ENCODE peak calls at places on chromosomes 3 and 15, in nine cellular contexts. One of them, this sample, is unnamed.

GRCh38 chr3:114121996-114122709 is 56.7 kb downstream of the DRD3 start:
- DNase-seq in SK-MEL-5: no peak
- DNase-seq in cerebellar nuclear complex: no peak
- DNase-seq in AG09319: peak
- DNase-seq in activated T-cell treated with anti-CD3 and anti-CD28 coated beads for 24 hours: no peak
- DNase-seq in endothelial cell of umbilical vein: peak
- DNase-seq in HCEC 1CT: peak
- DNase-seq in HS-5: no peak
- DNase-seq in T47D: no peak
- DNase-seq in this sample: no peak

GRCh38 chr15:39344662-39345141 is 236.2 kb upstream of the THBS1 start:
- DNase-seq in SK-MEL-5: no peak
- DNase-seq in cerebellar nuclear complex: no peak
- DNase-seq in HS-5: no peak
- DNase-seq in HCEC 1CT: peak
- DNase-seq in activated T-cell treated with anti-CD3 and anti-CD28 coated beads for 24 hours: no peak
- DNase-seq in T47D: no peak
- DNase-seq in endothelial cell of umbilical vein: no peak
- DNase-seq in AG09319: no peak
- DNase-seq in this sample: no peak

GRCh38 chr15:83510001-83510400 is 62.9 kb downstream of the SH3GL3 start:
- DNase-seq in AG09319: no peak
- DNase-seq in HS-5: no peak
- DNase-seq in cerebellar nuclear complex: no peak
- DNase-seq in HCEC 1CT: no peak
- DNase-seq in T47D: no peak
- DNase-seq in endothelial cell of umbilical vein: no peak
- DNase-seq in activated T-cell treated with anti-CD3 and anti-CD28 coated beads for 24 hours: no peak
- DNase-seq in SK-MEL-5: peak
- DNase-seq in this sample: no peak

GRCh38 chr15:55703873-55704285 is 39.1 kb downstream of the PRTG start:
- DNase-seq in cerebellar nuclear complex: no peak
- DNase-seq in T47D: no peak
- DNase-seq in HS-5: no peak
- DNase-seq in AG09319: no peak
- DNase-seq in HCEC 1CT: peak
- DNase-seq in SK-MEL-5: peak
- DNase-seq in activated T-cell treated with anti-CD3 and anti-CD28 coated beads for 24 hours: no peak
- DNase-seq in endothelial cell of umbilical vein: no peak
- DNase-seq in this sample: no peak

GRCh38 chr3:54427951-54428871 is 305.9 kb downstream of the CACNA2D3 start:
- DNase-seq in HS-5: peak
- DNase-seq in activated T-cell treated with anti-CD3 and anti-CD28 coated beads for 24 hours: peak
- DNase-seq in endothelial cell of umbilical vein: peak
- DNase-seq in HCEC 1CT: peak
- DNase-seq in SK-MEL-5: peak
- DNase-seq in cerebellar nuclear complex: peak
- DNase-seq in AG09319: peak
- DNase-seq in T47D: peak
- DNase-seq in this sample: peak

GRCh38 chr15:46872591-46872990 is 844.7 kb upstream of the SEMA6D start:
- DNase-seq in cerebellar nuclear complex: no peak
- DNase-seq in HCEC 1CT: no peak
- DNase-seq in HS-5: no peak
- DNase-seq in T47D: no peak
- DNase-seq in activated T-cell treated with anti-CD3 and anti-CD28 coated beads for 24 hours: no peak
- DNase-seq in SK-MEL-5: peak
- DNase-seq in AG09319: no peak
- DNase-seq in endothelial cell of umbilical vein: no peak
- DNase-seq in this sample: no peak

GRCh38 chr3:188531210-188531609 is 377.3 kb downstream of the LPP start:
- DNase-seq in HS-5: peak
- DNase-seq in SK-MEL-5: no peak
- DNase-seq in activated T-cell treated with anti-CD3 and anti-CD28 coated beads for 24 hours: no peak
- DNase-seq in endothelial cell of umbilical vein: peak
- DNase-seq in HCEC 1CT: peak
- DNase-seq in AG09319: no peak
- DNase-seq in cerebellar nuclear complex: no peak
- DNase-seq in T47D: no peak
- DNase-seq in this sample: peak

GRCh38 chr3:139534444-139534812 is 5.1 kb downstream of the RBP1 start:
- DNase-seq in SK-MEL-5: no peak
- DNase-seq in cerebellar nuclear complex: no peak
- DNase-seq in T47D: no peak
- DNase-seq in endothelial cell of umbilical vein: no peak
- DNase-seq in AG09319: peak
- DNase-seq in HS-5: peak
- DNase-seq in activated T-cell treated with anti-CD3 and anti-CD28 coated beads for 24 hours: no peak
- DNase-seq in HCEC 1CT: no peak
- DNase-seq in this sample: peak

GRCh38 chr3:23648965-23649328 is 156.8 kb upstream of the UBE2E1 start:
- DNase-seq in activated T-cell treated with anti-CD3 and anti-CD28 coated beads for 24 hours: no peak
- DNase-seq in endothelial cell of umbilical vein: peak
- DNase-seq in AG09319: no peak
- DNase-seq in HCEC 1CT: no peak
- DNase-seq in T47D: no peak
- DNase-seq in SK-MEL-5: no peak
- DNase-seq in HS-5: no peak
- DNase-seq in cerebellar nuclear complex: no peak
- DNase-seq in this sample: no peak

GRCh38 chr15:67850995-67851535 is 11.2 kb upstream of the RNU6-1 start:
- DNase-seq in AG09319: no peak
- DNase-seq in HCEC 1CT: peak
- DNase-seq in cerebellar nuclear complex: no peak
- DNase-seq in endothelial cell of umbilical vein: no peak
- DNase-seq in activated T-cell treated with anti-CD3 and anti-CD28 coated beads for 24 hours: no peak
- DNase-seq in SK-MEL-5: no peak
- DNase-seq in T47D: no peak
- DNase-seq in HS-5: no peak
- DNase-seq in this sample: no peak

GRCh38 chr15:88838667-88839066 is 35.4 kb downstream of the ACAN start:
- DNase-seq in SK-MEL-5: no peak
- DNase-seq in AG09319: no peak
- DNase-seq in HS-5: no peak
- DNase-seq in HCEC 1CT: no peak
- DNase-seq in T47D: no peak
- DNase-seq in activated T-cell treated with anti-CD3 and anti-CD28 coated beads for 24 hours: no peak
- DNase-seq in endothelial cell of umbilical vein: no peak
- DNase-seq in cerebellar nuclear complex: no peak
- DNase-seq in this sample: no peak

GRCh38 chr15:73599934-73600333 is 33.3 kb downstream of the NPTN start:
- DNase-seq in T47D: no peak
- DNase-seq in activated T-cell treated with anti-CD3 and anti-CD28 coated beads for 24 hours: no peak
- DNase-seq in cerebellar nuclear complex: no peak
- DNase-seq in endothelial cell of umbilical vein: peak
- DNase-seq in AG09319: no peak
- DNase-seq in HCEC 1CT: peak
- DNase-seq in HS-5: peak
- DNase-seq in SK-MEL-5: no peak
- DNase-seq in this sample: no peak

GRCh38 chr3:159127021-159127392 is 325.2 kb downstream of the MFSD1 start:
- DNase-seq in HCEC 1CT: no peak
- DNase-seq in HS-5: no peak
- DNase-seq in T47D: no peak
- DNase-seq in SK-MEL-5: no peak
- DNase-seq in endothelial cell of umbilical vein: no peak
- DNase-seq in AG09319: no peak
- DNase-seq in activated T-cell treated with anti-CD3 and anti-CD28 coated beads for 24 hours: no peak
- DNase-seq in cerebellar nuclear complex: no peak
- DNase-seq in this sample: no peak

GRCh38 chr3:129249284-129250065 is at the start of gene COPG1:
- DNase-seq in endothelial cell of umbilical vein: peak
- DNase-seq in SK-MEL-5: peak
- DNase-seq in AG09319: peak
- DNase-seq in T47D: peak
- DNase-seq in HCEC 1CT: peak
- DNase-seq in HS-5: no peak
- DNase-seq in activated T-cell treated with anti-CD3 and anti-CD28 coated beads for 24 hours: peak
- DNase-seq in cerebellar nuclear complex: peak
- DNase-seq in this sample: no peak